ENCODE peak calls at places on chromosomes 13 and 19, in seven cellular contexts. M, O, Z, G, B, K and W are unnamed samples.

GRCh38 chr13:98274921-98275487 is 97.9 kb upstream of the RNF113B start:
- DNase-seq in M (no peak), O (no peak), Z (no peak), G (no peak), B (no peak), K (peak), W (peak)

GRCh38 chr19:41328157-41328817 is 18.3 kb downstream of the CCDC97 start:
- DNase-seq in M (no peak), O (no peak), Z (no peak), G (no peak), B (no peak), K (no peak), W (no peak)

GRCh38 chr19:9906475-9907087 is 29.7 kb downstream of the OLFM2 start:
- DNase-seq in M (no peak), O (no peak), Z (no peak), G (no peak), B (no peak), K (no peak), W (no peak)

GRCh38 chr13:110303644-110304043 is 3.3 kb downstream of the COL4A1 start:
- DNase-seq in M (no peak), O (no peak), Z (no peak), G (no peak), B (no peak), K (no peak), W (no peak)

GRCh38 chr19:49820125-49820524 is 2.0 kb downstream of the MED25 start:
- DNase-seq in M (no peak), O (no peak), Z (no peak), G (no peak), B (no peak), K (no peak), W (no peak)

GRCh38 chr13:48994731-48995130 is 19.0 kb downstream of the FNDC3A start:
- DNase-seq in M (no peak), O (no peak), Z (no peak), G (no peak), B (no peak), K (no peak), W (no peak)

GRCh38 chr13:39410089-39410901 is 192.7 kb downstream of the LHFPL6 start:
- DNase-seq in M (no peak), O (no peak), Z (peak), G (no peak), B (peak), K (no peak), W (no peak)

GRCh38 chr19:4058696-4059492 is 7.8 kb downstream of the ZBTB7A start:
- DNase-seq in M (peak), O (no peak), Z (peak), G (no peak), B (no peak), K (no peak), W (no peak)

GRCh38 chr13:42762917-42763316 is 18.5 kb upstream of the FAM216B start:
- DNase-seq in M (no peak), O (no peak), Z (no peak), G (no peak), B (peak), K (peak), W (peak)

GRCh38 chr13:104086759-104087158 is 1020.5 kb upstream of the SLC10A2 start:
- DNase-seq in M (no peak), O (no peak), Z (no peak), G (no peak), B (no peak), K (peak), W (no peak)

GRCh38 chr19:49469828-49470614 is 4.0 kb upstream of the FLT3LG start:
- DNase-seq in M (peak), O (no peak), Z (peak), G (no peak), B (no peak), K (no peak), W (no peak)

GRCh38 chr19:50628551-50628950 is 11.1 kb downstream of the SYT3 start:
- DNase-seq in M (no peak), O (no peak), Z (no peak), G (no peak), B (no peak), K (no peak), W (no peak)

GRCh38 chr19:18541258-18541991 is 1.9 kb downstream of the FKBP8 start:
- DNase-seq in M (no peak), O (no peak), Z (no peak), G (no peak), B (no peak), K (no peak), W (peak)

GRCh38 chr13:32208860-32209259 is 106.3 kb downstream of the ZAR1L start:
- DNase-seq in M (peak), O (no peak), Z (no peak), G (no peak), B (no peak), K (peak), W (no peak)

GRCh38 chr13:113273856-113274590 is 23.0 kb upstream of the LAMP1 start:
- DNase-seq in M (no peak), O (no peak), Z (no peak), G (no peak), B (no peak), K (peak), W (peak)

GRCh38 chr13:86882835-86883234 is 788.3 kb upstream of the SLITRK5 start:
- DNase-seq in M (no peak), O (no peak), Z (no peak), G (no peak), B (no peak), K (no peak), W (no peak)

GRCh38 chr19:2511991-2512390 is 36.1 kb downstream of the GADD45B start:
- DNase-seq in M (no peak), O (no peak), Z (no peak), G (no peak), B (no peak), K (no peak), W (no peak)

GRCh38 chr13:29978211-29978610 is 127.8 kb upstream of the UBL3 start:
- DNase-seq in M (no peak), O (no peak), Z (no peak), G (no peak), B (no peak), K (no peak), W (no peak)

GRCh38 chr19:4061178-4061682 is 5.5 kb downstream of the ZBTB7A start:
- DNase-seq in M (peak), O (peak), Z (peak), G (no peak), B (no peak), K (no peak), W (no peak)

GRCh38 chr13:27712421-27712820 is 79.9 kb upstream of the GSX1 start:
- DNase-seq in M (no peak), O (no peak), Z (no peak), G (no peak), B (no peak), K (peak), W (no peak)

GRCh38 chr19:32876919-32877285 is 7.3 kb upstream of the SLC7A9 start:
- DNase-seq in M (no peak), O (no peak), Z (no peak), G (peak), B (peak), K (peak), W (peak)

GRCh38 chr19:10026744-10027143 is 13.5 kb downstream of the RDH8 start:
- DNase-seq in M (no peak), O (no peak), Z (no peak), G (no peak), B (no peak), K (no peak), W (no peak)

GRCh38 chr13:38921081-38921480 is 69.5 kb downstream of the STOML3 start:
- DNase-seq in M (no peak), O (no peak), Z (no peak), G (no peak), B (no peak), K (no peak), W (no peak)

GRCh38 chr13:29791997-29792775 is 58.2 kb downstream of the UBL3 start:
- DNase-seq in M (no peak), O (no peak), Z (no peak), G (no peak), B (peak), K (no peak), W (no peak)

GRCh38 chr19:50383307-50383851 is 768 bp upstream of the POLD1 start:
- DNase-seq in M (no peak), O (no peak), Z (peak), G (no peak), B (no peak), K (peak), W (no peak)

GRCh38 chr13:110274687-110275086 is 32.3 kb downstream of the COL4A1 start:
- DNase-seq in M (no peak), O (no peak), Z (peak), G (no peak), B (no peak), K (no peak), W (no peak)

GRCh38 chr19:19426799-19427198 is 21.3 kb downstream of the GATAD2A start:
- DNase-seq in M (no peak), O (no peak), Z (no peak), G (no peak), B (no peak), K (no peak), W (no peak)

GRCh38 chr13:32330438-32330837 is 15.1 kb downstream of the BRCA2 start:
- DNase-seq in M (no peak), O (no peak), Z (no peak), G (no peak), B (no peak), K (peak), W (peak)

GRCh38 chr13:23856008-23856750 is 33.0 kb downstream of the MIPEP start:
- DNase-seq in M (no peak), O (no peak), Z (peak), G (no peak), B (no peak), K (no peak), W (no peak)

GRCh38 chr19:10640361-10640760 is 13.8 kb upstream of the ILF3 start:
- DNase-seq in M (no peak), O (no peak), Z (no peak), G (no peak), B (no peak), K (no peak), W (no peak)

DNA sequence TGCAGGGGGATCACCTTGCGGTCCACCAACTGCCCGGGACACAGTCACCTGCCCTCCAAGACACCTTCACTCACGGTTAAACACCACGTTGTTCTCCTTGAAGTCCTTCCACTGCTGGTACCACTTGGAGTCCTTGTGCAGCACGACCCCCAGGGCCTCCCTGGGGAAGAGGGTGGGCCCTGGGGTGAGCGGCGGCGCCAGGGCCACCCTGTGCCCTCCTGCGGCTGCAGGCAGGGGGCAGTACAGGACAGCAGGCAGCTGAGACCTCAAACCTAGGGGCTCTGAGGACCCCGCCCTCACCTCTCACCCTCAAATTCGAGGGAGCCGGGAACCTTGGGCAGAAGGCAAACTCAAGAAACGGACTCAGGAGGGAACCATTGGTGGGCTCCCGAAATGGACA is 7.5 kb upstream of the CTXN1 start:
- DNase-seq in M (no peak), O (no peak), Z (peak), G (no peak), B (no peak), K (no peak), W (no peak)
- TF ChIP-seq CTCF in M (peak), O (no peak), Z (peak), G (peak), B (peak), K (peak), W (peak)

DNA sequence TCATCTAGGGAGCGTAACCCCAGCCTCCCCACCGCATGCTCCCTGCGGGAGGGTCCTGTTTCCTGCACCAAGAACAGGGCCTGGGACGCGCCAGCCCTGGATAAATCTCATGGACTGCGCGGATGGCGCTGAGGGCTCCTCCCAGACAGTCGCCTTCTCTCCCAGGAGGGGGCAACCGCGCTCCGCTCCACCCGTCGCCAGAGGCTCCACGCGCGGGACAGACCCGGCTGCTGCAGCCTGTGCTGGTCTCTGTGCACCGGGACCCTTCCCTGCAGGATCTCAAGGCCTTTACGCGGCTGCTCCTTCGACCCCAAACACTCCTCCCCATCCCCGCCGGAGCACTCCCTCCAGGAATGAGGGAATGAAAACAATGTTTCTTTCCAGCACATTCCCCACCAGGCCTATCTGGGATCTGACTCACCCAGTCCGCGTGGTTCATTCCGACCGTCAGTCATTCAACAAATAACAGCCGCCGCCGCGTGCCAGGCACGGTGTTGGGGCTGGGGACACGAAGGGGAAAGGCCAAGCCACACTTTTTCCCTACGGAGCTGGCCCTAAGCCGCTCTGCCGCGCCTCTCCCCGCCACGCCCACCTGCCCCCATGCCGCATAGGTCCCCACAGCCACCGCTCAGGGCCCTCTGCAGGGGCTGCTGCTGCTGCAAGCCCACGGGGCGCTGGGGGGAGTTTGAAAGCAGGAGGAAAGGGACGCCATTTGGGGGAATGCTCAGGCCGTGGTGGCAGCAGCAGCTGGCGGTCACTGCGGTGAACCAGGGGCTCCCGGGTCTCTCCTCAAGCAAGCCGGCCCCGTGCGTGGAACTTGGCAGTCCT is 6.0 kb downstream of the PNMA8B start:
- DNase-seq in M (peak), O (peak), Z (peak), G (no peak), B (no peak), K (peak), W (peak)
- TF ChIP-seq CTCF in M (no peak), O (peak), Z (peak), G (peak), B (peak), K (peak), W (peak)

DNA sequence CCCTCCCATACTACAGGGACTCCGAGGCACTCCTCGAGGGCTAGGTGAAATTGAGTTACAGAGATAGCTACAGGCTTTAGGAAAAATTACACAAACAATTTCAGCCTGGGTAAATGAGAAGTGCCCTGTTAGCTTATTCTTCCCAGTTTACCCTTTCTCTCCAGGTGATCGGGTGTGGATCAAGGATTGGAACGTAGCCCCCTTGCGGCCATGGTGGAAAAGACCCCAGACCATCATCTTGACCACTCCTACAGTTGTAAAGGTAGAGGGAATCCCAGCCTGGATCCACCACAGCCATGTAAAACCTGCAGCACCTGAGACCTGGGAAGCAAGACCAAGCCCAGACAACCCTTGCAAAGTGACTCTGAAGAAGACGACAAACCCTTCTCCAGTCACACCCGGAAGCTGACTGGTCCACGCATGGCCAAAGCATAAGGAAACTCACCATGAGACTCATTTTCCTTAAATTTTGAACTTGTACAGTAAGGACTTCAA is 600.6 kb downstream of the UQCRFS1 start:
- DNase-seq in M (no peak), O (no peak), Z (peak), G (no peak), B (no peak), K (no peak), W (no peak)
- TF ChIP-seq CTCF in M (no peak), O (no peak), Z (peak), G (no peak), B (no peak), K (no peak), W (no peak)

GRCh38 chr19:17390665-17391370 is 3.2 kb downstream of the CCDC194 start:
- DNase-seq in M (peak), O (peak), Z (peak), G (peak), B (peak), K (peak), W (peak)

GRCh38 chr19:17393914-17394313 is at the start of gene CCDC194:
- DNase-seq in M (no peak), O (peak), Z (peak), G (no peak), B (no peak), K (no peak), W (no peak)

GRCh38 chr19:17389288-17389687 is 4.7 kb downstream of the CCDC194 start:
- DNase-seq in M (no peak), O (no peak), Z (no peak), G (no peak), B (no peak), K (no peak), W (no peak)

GRCh38 chr19:17391371-17392151 is 2.4 kb downstream of the CCDC194 start:
- DNase-seq in M (no peak), O (no peak), Z (peak), G (no peak), B (no peak), K (no peak), W (no peak)

GRCh38 chr19:17389957-17390664 is 3.9 kb downstream of the CCDC194 start:
- DNase-seq in M (no peak), O (no peak), Z (peak), G (no peak), B (no peak), K (no peak), W (no peak)
- TF ChIP-seq CTCF in M (no peak), O (peak), Z (peak), G (peak), B (peak), K (no peak), W (peak)